ENCODE peak calls at places on chromosome 22, in nine cellular contexts. X is NCI-H2081, G is pancreas, S is uterus, J is IMR-90, H is pons, Y is Right ventricle myocardium superior, D is B cell, K is SW 1271. L is an unnamed sample.

GRCh38 chr22:45290410-45290936 is 5.7 kb downstream of the UPK3A start:
- DNase-seq in G (no peak), J (peak), H (no peak), X (no peak), Y (peak), S (no peak), K (no peak), D (no peak), L (no peak)

GRCh38 chr22:44108806-44109385 is 71.8 kb upstream of the PARVG start:
- DNase-seq in G (no peak), Y (peak), H (no peak), K (no peak), X (no peak), D (no peak), J (no peak), S (no peak), L (no peak)

GRCh38 chr22:49869855-49870712 is 16.4 kb downstream of the ZBED4 start:
- DNase-seq in G (no peak), K (no peak), Y (no peak), S (no peak), X (no peak), H (no peak), D (no peak), J (no peak), L (no peak)

GRCh38 chr22:31448382-31448781 is 41.3 kb downstream of the EIF4ENIF1 start:
- DNase-seq in K (no peak), S (no peak), X (no peak), Y (no peak), G (no peak), J (no peak), H (no peak), D (no peak), L (no peak)

GRCh38 chr22:23113847-23114720 is 27.7 kb downstream of the RSPH14 start:
- DNase-seq in J (no peak), H (peak), X (no peak), G (no peak), S (no peak), D (no peak), Y (no peak), K (no peak), L (no peak)

GRCh38 chr22:21044931-21045584 is 688 bp upstream of the LRRC74B start:
- DNase-seq in K (no peak), J (peak), H (peak), X (no peak), D (peak), Y (no peak), G (no peak), S (no peak), L (peak)

GRCh38 chr22:28843633-28844032 is 39.7 kb upstream of the ZNRF3 start:
- DNase-seq in J (no peak), S (no peak), Y (no peak), G (no peak), H (no peak), X (no peak), K (no peak), D (no peak), L (no peak)

GRCh38 chr22:36292823-36293530 is 40.0 kb downstream of the APOL1 start:
- DNase-seq in Y (peak), K (no peak), D (no peak), G (no peak), S (no peak), X (no peak), J (no peak), H (no peak), L (no peak)

GRCh38 chr22:20776624-20777405 is 2.9 kb downstream of the SERPIND1 start:
- DNase-seq in D (no peak), H (no peak), K (no peak), Y (no peak), J (no peak), X (no peak), S (no peak), G (no peak), L (no peak)